ENCODE peak calls at places on chromosomes 16 and 17, in seven cellular contexts. One of them, this sample, is unnamed.
A peak's percentile ranks its signal among the peaks of the same experiment; 100 is the strongest.

GRCh38 chr16:23174622-23175021 is 7.9 kb upstream of the SCNN1G start:
- DNase-seq in heart left ventricle: no peak
- DNase-seq in ovary: no peak
- DNase-seq in tibial nerve: no peak
- DNase-seq in uterus: no peak
- DNase-seq in body of pancreas: no peak
- DNase-seq in breast epithelium: no peak
- DNase-seq in this sample: no peak

GRCh38 chr16:17348042-17348783 is 122.5 kb downstream of the XYLT1 start:
- DNase-seq in heart left ventricle: no peak
- DNase-seq in ovary: peak; percentile 13
- DNase-seq in tibial nerve: no peak
- DNase-seq in uterus: no peak
- DNase-seq in body of pancreas: no peak
- DNase-seq in breast epithelium: no peak
- DNase-seq in this sample: no peak

GRCh38 chr17:16037636-16038035 is 38.0 kb downstream of the TTC19 start:
- DNase-seq in heart left ventricle: no peak
- DNase-seq in ovary: no peak
- DNase-seq in tibial nerve: no peak
- DNase-seq in uterus: no peak
- DNase-seq in body of pancreas: no peak
- DNase-seq in breast epithelium: no peak
- DNase-seq in this sample: no peak

GRCh38 chr17:10614536-10615155 is 42.5 kb downstream of the MYH3 start:
- DNase-seq in heart left ventricle: no peak
- DNase-seq in ovary: peak; percentile 46
- DNase-seq in tibial nerve: no peak
- DNase-seq in uterus: peak; percentile 27
- DNase-seq in body of pancreas: peak; percentile 35
- DNase-seq in breast epithelium: no peak
- DNase-seq in this sample: no peak

GRCh38 chr16:24729967-24730815 is 740 bp downstream of the TNRC6A start:
- DNase-seq in heart left ventricle: no peak
- DNase-seq in ovary: peak; percentile 59
- DNase-seq in tibial nerve: no peak
- DNase-seq in uterus: peak; percentile 31
- DNase-seq in body of pancreas: peak; percentile 57
- DNase-seq in breast epithelium: no peak
- DNase-seq in this sample: peak; percentile 60

GRCh38 chr17:28937044-28937729 is 14.1 kb downstream of the PHF12 start:
- DNase-seq in heart left ventricle: no peak
- DNase-seq in ovary: no peak
- DNase-seq in tibial nerve: no peak
- DNase-seq in uterus: no peak
- DNase-seq in body of pancreas: peak; percentile 27
- DNase-seq in breast epithelium: no peak
- DNase-seq in this sample: no peak

GRCh38 chr17:55332296-55333041 is 67.7 kb downstream of the HLF start:
- DNase-seq in heart left ventricle: no peak
- DNase-seq in ovary: no peak
- DNase-seq in tibial nerve: no peak
- DNase-seq in uterus: no peak
- DNase-seq in body of pancreas: no peak
- DNase-seq in breast epithelium: no peak
- DNase-seq in this sample: no peak

GRCh38 chr17:40646791-40647548 is 648 bp downstream of the SMARCE1 start:
- DNase-seq in heart left ventricle: no peak
- DNase-seq in ovary: no peak
- DNase-seq in tibial nerve: no peak
- DNase-seq in uterus: no peak
- DNase-seq in body of pancreas: no peak
- DNase-seq in breast epithelium: no peak
- DNase-seq in this sample: no peak

GRCh38 chr17:77231076-77231871 is 90.5 kb downstream of the SEC14L1 start:
- DNase-seq in heart left ventricle: no peak
- DNase-seq in ovary: no peak
- DNase-seq in tibial nerve: no peak
- DNase-seq in uterus: no peak
- DNase-seq in body of pancreas: no peak
- DNase-seq in breast epithelium: no peak
- DNase-seq in this sample: no peak

GRCh38 chr16:3819741-3820724 is 60.5 kb downstream of the CREBBP start:
- DNase-seq in heart left ventricle: no peak
- DNase-seq in ovary: peak; percentile 49
- DNase-seq in tibial nerve: no peak
- DNase-seq in uterus: peak; percentile 26
- DNase-seq in body of pancreas: peak; percentile 64
- DNase-seq in breast epithelium: no peak
- DNase-seq in this sample: peak; percentile 62

GRCh38 chr16:23434380-23434779 is 18.6 kb downstream of the COG7 start:
- DNase-seq in heart left ventricle: no peak
- DNase-seq in ovary: no peak
- DNase-seq in tibial nerve: no peak
- DNase-seq in uterus: no peak
- DNase-seq in body of pancreas: peak; percentile 22
- DNase-seq in breast epithelium: no peak
- DNase-seq in this sample: no peak

GRCh38 chr17:72587773-72588511 is 467.1 kb downstream of the SOX9 start:
- DNase-seq in heart left ventricle: no peak
- DNase-seq in ovary: no peak
- DNase-seq in tibial nerve: no peak
- DNase-seq in uterus: no peak
- DNase-seq in body of pancreas: no peak
- DNase-seq in breast epithelium: no peak
- DNase-seq in this sample: no peak

GRCh38 chr17:50165867-50166517 is at the start of gene SGCA:
- DNase-seq in heart left ventricle: peak; percentile 76
- DNase-seq in ovary: no peak
- DNase-seq in tibial nerve: no peak
- DNase-seq in uterus: no peak
- DNase-seq in body of pancreas: no peak
- DNase-seq in breast epithelium: no peak
- DNase-seq in this sample: no peak

GRCh38 chr17:51559778-51560177 is 299.4 kb downstream of the UTP18 start:
- DNase-seq in heart left ventricle: no peak
- DNase-seq in ovary: no peak
- DNase-seq in tibial nerve: no peak
- DNase-seq in uterus: no peak
- DNase-seq in body of pancreas: no peak
- DNase-seq in breast epithelium: no peak
- DNase-seq in this sample: peak; percentile 94

GRCh38 chr17:63847525-63848249 is 5.2 kb upstream of the SMARCD2 start:
- DNase-seq in heart left ventricle: no peak
- DNase-seq in ovary: no peak
- DNase-seq in tibial nerve: no peak
- DNase-seq in uterus: no peak
- DNase-seq in body of pancreas: no peak
- DNase-seq in breast epithelium: no peak
- DNase-seq in this sample: no peak

GRCh38 chr17:7025240-7025639 is 2.4 kb downstream of the BCL6B start:
- DNase-seq in heart left ventricle: no peak
- DNase-seq in ovary: no peak
- DNase-seq in tibial nerve: no peak
- DNase-seq in uterus: no peak
- DNase-seq in body of pancreas: no peak
- DNase-seq in breast epithelium: no peak
- DNase-seq in this sample: no peak

GRCh38 chr16:3951861-3952332 is 71.4 kb upstream of the CREBBP start:
- DNase-seq in heart left ventricle: no peak
- DNase-seq in ovary: no peak
- DNase-seq in tibial nerve: no peak
- DNase-seq in uterus: no peak
- DNase-seq in body of pancreas: no peak
- DNase-seq in breast epithelium: no peak
- DNase-seq in this sample: no peak

GRCh38 chr16:25707982-25708583 is 16.3 kb downstream of the HS3ST4 start:
- DNase-seq in heart left ventricle: no peak
- DNase-seq in ovary: no peak
- DNase-seq in tibial nerve: no peak
- DNase-seq in uterus: no peak
- DNase-seq in body of pancreas: peak; percentile 59
- DNase-seq in breast epithelium: no peak
- DNase-seq in this sample: no peak

GRCh38 chr16:16083421-16084156 is 134.2 kb downstream of the ABCC1 start:
- DNase-seq in heart left ventricle: no peak
- DNase-seq in ovary: no peak
- DNase-seq in tibial nerve: no peak
- DNase-seq in uterus: no peak
- DNase-seq in body of pancreas: no peak
- DNase-seq in breast epithelium: no peak
- DNase-seq in this sample: no peak

GRCh38 chr17:83080641-83081560 is 1.5 kb downstream of the METRNL start:
- DNase-seq in heart left ventricle: peak; percentile 76
- DNase-seq in ovary: peak; percentile 72
- DNase-seq in tibial nerve: no peak
- DNase-seq in uterus: no peak
- DNase-seq in body of pancreas: peak; percentile 49
- DNase-seq in breast epithelium: no peak
- DNase-seq in this sample: no peak

GRCh38 chr17:47789611-47790520 is 31.7 kb downstream of the OSBPL7 start:
- DNase-seq in heart left ventricle: peak; percentile 79
- DNase-seq in ovary: peak; percentile 66
- DNase-seq in tibial nerve: no peak
- DNase-seq in uterus: no peak
- DNase-seq in body of pancreas: peak; percentile 71
- DNase-seq in breast epithelium: peak; percentile 59
- DNase-seq in this sample: no peak

GRCh38 chr17:67239597-67239996 is 5.4 kb downstream of the HELZ start:
- DNase-seq in heart left ventricle: no peak
- DNase-seq in ovary: no peak
- DNase-seq in tibial nerve: no peak
- DNase-seq in uterus: no peak
- DNase-seq in body of pancreas: no peak
- DNase-seq in breast epithelium: no peak
- DNase-seq in this sample: no peak

GRCh38 chr16:46972429-46972970 is 974 bp downstream of the DNAJA2 start:
- DNase-seq in heart left ventricle: no peak
- DNase-seq in ovary: no peak
- DNase-seq in tibial nerve: no peak
- DNase-seq in uterus: no peak
- DNase-seq in body of pancreas: no peak
- DNase-seq in breast epithelium: no peak
- DNase-seq in this sample: no peak

GRCh38 chr16:4404247-4404966 is 12.0 kb downstream of the CORO7 start:
- DNase-seq in heart left ventricle: peak; percentile 72
- DNase-seq in ovary: peak; percentile 59
- DNase-seq in tibial nerve: no peak
- DNase-seq in uterus: peak; percentile 33
- DNase-seq in body of pancreas: peak; percentile 61
- DNase-seq in breast epithelium: no peak
- DNase-seq in this sample: no peak

DNA sequence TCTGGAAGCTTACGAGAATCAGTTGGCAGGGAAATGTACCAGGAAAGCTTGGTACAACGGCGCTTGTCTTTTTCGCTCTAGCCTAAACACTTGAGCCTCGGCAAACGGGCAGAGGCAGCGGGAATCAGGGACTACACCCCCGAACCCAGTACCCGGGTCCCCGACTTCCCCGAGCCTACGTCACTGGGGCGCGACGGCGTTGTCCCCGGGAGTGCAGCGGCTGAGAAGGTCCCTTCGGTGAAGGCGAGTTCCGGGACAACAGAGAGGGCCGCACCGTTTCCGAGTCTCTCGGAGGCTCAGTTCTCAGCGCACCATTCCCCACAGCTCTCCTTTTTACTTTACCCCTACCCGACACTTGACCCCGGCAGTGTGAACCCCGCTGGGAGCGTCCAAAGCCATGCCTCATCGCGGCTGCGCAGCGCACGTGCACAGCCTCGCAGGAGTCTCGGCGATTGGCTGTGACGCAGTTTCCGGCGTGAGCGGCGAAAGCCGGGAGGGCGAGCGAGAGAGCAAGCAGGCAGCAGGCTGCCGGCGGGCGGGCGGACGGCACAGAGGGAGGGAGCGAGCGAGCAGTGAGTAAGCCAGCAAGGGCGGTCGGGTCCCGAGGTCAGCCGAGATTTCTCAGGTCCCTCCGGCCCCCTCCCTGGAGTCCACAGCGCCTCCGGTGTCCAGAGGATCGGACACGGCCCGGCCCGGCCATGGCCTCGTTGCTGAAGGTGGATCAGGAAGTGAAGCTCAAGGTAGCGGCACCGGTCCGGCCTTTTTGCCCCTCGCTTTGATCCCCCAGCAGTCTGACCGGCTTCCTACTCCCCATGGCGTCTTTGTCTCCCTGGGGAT is at the start of gene PSME3:
- DNase-seq in heart left ventricle: peak; percentile 95
- DNase-seq in ovary: peak; percentile 92
- DNase-seq in tibial nerve: peak; percentile 65
- DNase-seq in uterus: peak; percentile 86
- DNase-seq in body of pancreas: peak; percentile 92
- DNase-seq in breast epithelium: peak; percentile 85
- DNase-seq in this sample: peak; percentile 94
- TF ChIP-seq POLR2A in heart left ventricle: peak; percentile 87
- TF ChIP-seq POLR2A in ovary: peak; percentile 86
- TF ChIP-seq POLR2A in tibial nerve: peak; percentile 86
- TF ChIP-seq POLR2A in uterus: peak; percentile 92
- TF ChIP-seq POLR2A in body of pancreas: peak; percentile 97
- TF ChIP-seq POLR2A in breast epithelium: peak; percentile 87
- TF ChIP-seq POLR2A in this sample: peak; percentile 92

DNA sequence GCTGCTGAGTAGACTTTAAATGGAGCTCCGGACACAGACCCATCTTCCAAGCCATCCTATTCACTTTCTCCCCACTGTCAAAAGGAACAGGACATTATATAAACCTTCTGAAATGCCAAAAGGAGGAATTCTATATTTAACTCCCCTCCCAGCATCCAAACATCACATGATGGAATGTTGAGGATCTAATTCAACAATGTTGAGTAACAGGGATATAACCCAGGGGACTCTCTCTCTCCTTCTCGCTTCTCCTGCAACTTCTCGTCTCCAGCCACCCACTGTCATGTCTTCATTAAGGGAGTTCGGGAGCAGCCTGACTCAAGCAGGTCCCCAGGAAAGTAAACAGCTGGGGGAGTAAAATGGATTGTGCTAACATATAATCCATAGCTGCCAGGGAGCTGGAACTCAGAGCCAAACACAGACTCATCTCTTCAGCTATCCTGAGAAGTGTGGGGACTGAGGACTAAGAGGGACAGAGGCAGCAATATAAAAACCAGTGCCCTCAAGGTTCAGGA is 51.7 kb downstream of the GRIN2A start:
- DNase-seq in heart left ventricle: no peak
- DNase-seq in ovary: no peak
- DNase-seq in tibial nerve: no peak
- DNase-seq in uterus: no peak
- DNase-seq in body of pancreas: no peak
- DNase-seq in breast epithelium: no peak
- DNase-seq in this sample: no peak
- H3K4me3 ChIP-seq in heart left ventricle: no peak overlapping the region
- H3K4me3 ChIP-seq in ovary: no peak overlapping the region
- H3K4me3 ChIP-seq in tibial nerve: no peak overlapping the region
- H3K4me3 ChIP-seq in uterus: no peak overlapping the region
- H3K4me3 ChIP-seq in body of pancreas: no peak overlapping the region
- H3K4me3 ChIP-seq in breast epithelium: no peak overlapping the region
- H3K4me3 ChIP-seq in this sample: no peak overlapping the region

GRCh38 chr16:14011846-14012245 is 59.3 kb upstream of the MRTFB start:
- DNase-seq in heart left ventricle: no peak
- DNase-seq in ovary: no peak
- DNase-seq in tibial nerve: no peak
- DNase-seq in uterus: no peak
- DNase-seq in body of pancreas: peak; percentile 67
- DNase-seq in breast epithelium: no peak
- DNase-seq in this sample: no peak
- TF ChIP-seq POLR2A in heart left ventricle: no peak
- TF ChIP-seq POLR2A in ovary: no peak
- TF ChIP-seq POLR2A in tibial nerve: no peak
- TF ChIP-seq POLR2A in uterus: no peak
- TF ChIP-seq POLR2A in body of pancreas: no peak
- TF ChIP-seq POLR2A in breast epithelium: no peak
- TF ChIP-seq POLR2A in this sample: no peak

GRCh38 chr16:50667497-50668367 is 13.4 kb downstream of the SNX20 start:
- DNase-seq in heart left ventricle: no peak
- DNase-seq in ovary: no peak
- DNase-seq in tibial nerve: no peak
- DNase-seq in uterus: no peak
- DNase-seq in body of pancreas: no peak
- DNase-seq in breast epithelium: no peak
- DNase-seq in this sample: no peak
- H3K4me3 ChIP-seq in heart left ventricle: no peak overlapping the region
- H3K4me3 ChIP-seq in ovary: no peak overlapping the region
- H3K4me3 ChIP-seq in tibial nerve: no peak overlapping the region
- H3K4me3 ChIP-seq in uterus: no peak overlapping the region
- H3K4me3 ChIP-seq in body of pancreas: no peak overlapping the region
- H3K4me3 ChIP-seq in breast epithelium: no peak overlapping the region
- H3K4me3 ChIP-seq in this sample: no peak overlapping the region

This sample was measured in right lobe of liver.